ENCODE peak calls at places on chromosomes 3 and 15, in nine cellular contexts. One of them, this sample, is unnamed.

GRCh38 chr3:48431224-48432029 is 1.5 kb upstream of the PLXNB1 start:
- DNase-seq in upper lobe of right lung: no peak
- DNase-seq in naive thymus-derived CD4-positive, alpha-beta T cell: no peak
- DNase-seq in lung: no peak
- DNase-seq in PC-9: no peak
- DNase-seq in GM23248: no peak
- DNase-seq in PC-3: no peak
- DNase-seq in suprapubic skin: no peak
- DNase-seq in testis: no peak
- DNase-seq in this sample: peak; percentile 63

GRCh38 chr3:157427906-157428305 is 8.7 kb upstream of the PTX3 start:
- DNase-seq in upper lobe of right lung: no peak
- DNase-seq in naive thymus-derived CD4-positive, alpha-beta T cell: no peak
- DNase-seq in lung: no peak
- DNase-seq in PC-9: no peak
- DNase-seq in GM23248: no peak
- DNase-seq in PC-3: no peak
- DNase-seq in suprapubic skin: no peak
- DNase-seq in testis: no peak
- DNase-seq in this sample: no peak

GRCh38 chr3:192879346-192880031 is 38.2 kb downstream of the MB21D2 start:
- DNase-seq in upper lobe of right lung: no peak
- DNase-seq in naive thymus-derived CD4-positive, alpha-beta T cell: no peak
- DNase-seq in lung: no peak
- DNase-seq in PC-9: peak; percentile 92
- DNase-seq in GM23248: peak; percentile 96
- DNase-seq in PC-3: peak; percentile 99
- DNase-seq in suprapubic skin: no peak
- DNase-seq in testis: no peak
- DNase-seq in this sample: no peak

GRCh38 chr15:92869263-92869940 is 30.7 kb upstream of the CHD2 start:
- DNase-seq in upper lobe of right lung: no peak
- DNase-seq in naive thymus-derived CD4-positive, alpha-beta T cell: no peak
- DNase-seq in lung: no peak
- DNase-seq in PC-9: peak; percentile 41
- DNase-seq in GM23248: peak; percentile 66
- DNase-seq in PC-3: peak; percentile 88
- DNase-seq in suprapubic skin: no peak
- DNase-seq in testis: no peak
- DNase-seq in this sample: no peak

GRCh38 chr3:10782011-10782410 is 34.0 kb upstream of the SLC6A11 start:
- DNase-seq in upper lobe of right lung: no peak
- DNase-seq in naive thymus-derived CD4-positive, alpha-beta T cell: no peak
- DNase-seq in lung: no peak
- DNase-seq in PC-9: no peak
- DNase-seq in GM23248: no peak
- DNase-seq in PC-3: peak; percentile 87
- DNase-seq in suprapubic skin: no peak
- DNase-seq in testis: no peak
- DNase-seq in this sample: no peak

GRCh38 chr3:149245738-149246451 is 24.3 kb upstream of the CP start:
- DNase-seq in upper lobe of right lung: no peak
- DNase-seq in naive thymus-derived CD4-positive, alpha-beta T cell: no peak
- DNase-seq in lung: no peak
- DNase-seq in PC-9: no peak
- DNase-seq in GM23248: peak; percentile 86
- DNase-seq in PC-3: peak; percentile 86
- DNase-seq in suprapubic skin: no peak
- DNase-seq in testis: no peak
- DNase-seq in this sample: no peak

GRCh38 chr3:185729335-185729715 is 95.5 kb downstream of the IGF2BP2 start:
- DNase-seq in upper lobe of right lung: no peak
- DNase-seq in naive thymus-derived CD4-positive, alpha-beta T cell: no peak
- DNase-seq in lung: no peak
- DNase-seq in PC-9: no peak
- DNase-seq in GM23248: peak; percentile 91
- DNase-seq in PC-3: peak; percentile 96
- DNase-seq in suprapubic skin: no peak
- DNase-seq in testis: no peak
- DNase-seq in this sample: no peak

GRCh38 chr3:41267975-41268640 is 68.8 kb downstream of the CTNNB1 start:
- DNase-seq in upper lobe of right lung: no peak
- DNase-seq in naive thymus-derived CD4-positive, alpha-beta T cell: no peak
- DNase-seq in lung: no peak
- DNase-seq in PC-9: peak; percentile 70
- DNase-seq in GM23248: peak; percentile 98
- DNase-seq in PC-3: peak; percentile 99
- DNase-seq in suprapubic skin: no peak
- DNase-seq in testis: no peak
- DNase-seq in this sample: no peak

GRCh38 chr15:50862553-50862952 is 45.9 kb upstream of the AP4E1 start:
- DNase-seq in upper lobe of right lung: no peak
- DNase-seq in naive thymus-derived CD4-positive, alpha-beta T cell: no peak
- DNase-seq in lung: no peak
- DNase-seq in PC-9: no peak
- DNase-seq in GM23248: no peak
- DNase-seq in PC-3: no peak
- DNase-seq in suprapubic skin: no peak
- DNase-seq in testis: no peak
- DNase-seq in this sample: no peak
- H3K27ac ChIP-seq in upper lobe of right lung: no peak overlapping the region
- H3K27ac ChIP-seq in naive thymus-derived CD4-positive, alpha-beta T cell: no peak overlapping the region
- H3K27ac ChIP-seq in lung: no peak overlapping the region
- H3K27ac ChIP-seq in PC-9: no peak overlapping the region
- H3K27ac ChIP-seq in GM23248: no peak overlapping the region
- H3K27ac ChIP-seq in PC-3: no peak overlapping the region
- H3K27ac ChIP-seq in suprapubic skin: no peak overlapping the region
- H3K27ac ChIP-seq in testis: no peak overlapping the region
- H3K27ac ChIP-seq in this sample: no peak overlapping the region

GRCh38 chr3:161203485-161204098 is 17.5 kb upstream of the NMD3 start:
- DNase-seq in upper lobe of right lung: no peak
- DNase-seq in naive thymus-derived CD4-positive, alpha-beta T cell: no peak
- DNase-seq in lung: no peak
- DNase-seq in PC-9: no peak
- DNase-seq in GM23248: no peak
- DNase-seq in PC-3: no peak
- DNase-seq in suprapubic skin: no peak
- DNase-seq in testis: no peak
- DNase-seq in this sample: no peak

DNA sequence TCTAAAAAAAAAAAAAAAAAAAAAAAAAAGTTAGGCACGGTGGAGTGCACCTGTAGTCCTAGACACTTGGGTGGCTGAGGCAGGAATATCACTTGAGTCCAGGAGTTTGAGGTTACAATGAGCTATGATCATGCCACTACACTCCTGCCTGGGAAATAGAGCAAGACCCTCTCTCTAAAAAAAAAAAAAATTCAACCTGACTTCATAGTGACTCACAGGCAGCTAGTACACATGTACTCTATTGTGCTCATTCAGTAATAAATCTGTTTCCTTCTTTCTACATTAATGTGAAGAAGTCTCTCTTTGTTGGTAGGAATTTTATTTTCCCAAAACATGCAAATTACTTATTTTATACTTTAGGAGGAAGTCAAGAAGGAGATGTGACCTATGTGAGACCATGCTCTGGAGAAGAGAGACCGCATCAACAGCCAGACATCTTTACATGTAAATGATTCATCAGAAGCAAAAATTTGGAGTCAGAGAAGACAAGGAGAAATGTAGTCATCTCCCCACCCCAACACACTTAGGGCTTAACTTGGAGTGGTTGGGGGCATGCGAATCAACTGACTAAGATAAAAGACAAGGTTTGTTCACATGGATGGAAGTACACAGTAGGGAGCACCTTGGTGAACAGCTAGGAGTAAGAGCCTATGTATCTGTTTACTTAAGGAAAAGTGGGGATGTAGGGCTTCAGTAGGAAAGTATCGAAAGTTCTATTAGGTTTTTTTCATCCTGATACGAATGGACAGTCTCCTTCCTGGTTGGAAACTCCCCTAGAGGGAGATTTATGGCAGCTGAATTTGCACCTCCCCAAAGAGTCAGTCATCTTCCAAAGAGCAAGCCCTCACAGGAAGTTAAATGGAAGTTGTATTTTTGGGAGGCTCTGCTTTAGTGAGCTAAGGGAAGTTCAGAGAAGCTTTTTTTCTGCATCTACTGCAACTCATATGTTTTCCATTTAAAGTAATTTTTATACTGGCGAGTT is 23.0 kb upstream of the NMD3 start:
- DNase-seq in upper lobe of right lung: no peak
- DNase-seq in naive thymus-derived CD4-positive, alpha-beta T cell: no peak
- DNase-seq in lung: no peak
- DNase-seq in PC-9: no peak
- DNase-seq in GM23248: no peak
- DNase-seq in PC-3: peak; percentile 53
- DNase-seq in suprapubic skin: no peak
- DNase-seq in testis: no peak
- DNase-seq in this sample: no peak
- H3K27ac ChIP-seq in upper lobe of right lung: no peak overlapping the region
- H3K27ac ChIP-seq in naive thymus-derived CD4-positive, alpha-beta T cell: no peak overlapping the region
- H3K27ac ChIP-seq in lung: no peak overlapping the region
- H3K27ac ChIP-seq in PC-9: no peak overlapping the region
- H3K27ac ChIP-seq in GM23248: no peak overlapping the region
- H3K27ac ChIP-seq in PC-3: peak overlapping the region; percentile 45
- H3K27ac ChIP-seq in suprapubic skin: no peak overlapping the region
- H3K27ac ChIP-seq in testis: no peak overlapping the region
- H3K27ac ChIP-seq in this sample: no peak overlapping the region

GRCh38 chr3:128486692-128487537 is 6.1 kb downstream of the GATA2 start:
- DNase-seq in upper lobe of right lung: peak; percentile 64
- DNase-seq in naive thymus-derived CD4-positive, alpha-beta T cell: no peak
- DNase-seq in lung: no peak
- DNase-seq in PC-9: peak; percentile 45
- DNase-seq in GM23248: peak; percentile 83
- DNase-seq in PC-3: peak; percentile 33
- DNase-seq in suprapubic skin: no peak
- DNase-seq in testis: no peak
- DNase-seq in this sample: peak; percentile 82

GRCh38 chr3:128487538-128487812 is 5.5 kb downstream of the GATA2 start:
- DNase-seq in upper lobe of right lung: no peak
- DNase-seq in naive thymus-derived CD4-positive, alpha-beta T cell: no peak
- DNase-seq in lung: no peak
- DNase-seq in PC-9: no peak
- DNase-seq in GM23248: no peak
- DNase-seq in PC-3: no peak
- DNase-seq in suprapubic skin: no peak
- DNase-seq in testis: no peak
- DNase-seq in this sample: no peak

GRCh38 chr3:128488995-128489859 is 3.8 kb downstream of the GATA2 start:
- DNase-seq in upper lobe of right lung: peak; percentile 70
- DNase-seq in naive thymus-derived CD4-positive, alpha-beta T cell: no peak
- DNase-seq in lung: no peak
- DNase-seq in PC-9: peak; percentile 75
- DNase-seq in GM23248: peak; percentile 87
- DNase-seq in PC-3: peak; percentile 62
- DNase-seq in suprapubic skin: peak; percentile 71
- DNase-seq in testis: no peak
- DNase-seq in this sample: peak; percentile 88

GRCh38 chr3:128488636-128488994 is 4.4 kb downstream of the GATA2 start:
- DNase-seq in upper lobe of right lung: no peak
- DNase-seq in naive thymus-derived CD4-positive, alpha-beta T cell: no peak
- DNase-seq in lung: no peak
- DNase-seq in PC-9: no peak
- DNase-seq in GM23248: peak; percentile 48
- DNase-seq in PC-3: peak; percentile 42
- DNase-seq in suprapubic skin: no peak
- DNase-seq in testis: no peak
- DNase-seq in this sample: no peak

DNA sequence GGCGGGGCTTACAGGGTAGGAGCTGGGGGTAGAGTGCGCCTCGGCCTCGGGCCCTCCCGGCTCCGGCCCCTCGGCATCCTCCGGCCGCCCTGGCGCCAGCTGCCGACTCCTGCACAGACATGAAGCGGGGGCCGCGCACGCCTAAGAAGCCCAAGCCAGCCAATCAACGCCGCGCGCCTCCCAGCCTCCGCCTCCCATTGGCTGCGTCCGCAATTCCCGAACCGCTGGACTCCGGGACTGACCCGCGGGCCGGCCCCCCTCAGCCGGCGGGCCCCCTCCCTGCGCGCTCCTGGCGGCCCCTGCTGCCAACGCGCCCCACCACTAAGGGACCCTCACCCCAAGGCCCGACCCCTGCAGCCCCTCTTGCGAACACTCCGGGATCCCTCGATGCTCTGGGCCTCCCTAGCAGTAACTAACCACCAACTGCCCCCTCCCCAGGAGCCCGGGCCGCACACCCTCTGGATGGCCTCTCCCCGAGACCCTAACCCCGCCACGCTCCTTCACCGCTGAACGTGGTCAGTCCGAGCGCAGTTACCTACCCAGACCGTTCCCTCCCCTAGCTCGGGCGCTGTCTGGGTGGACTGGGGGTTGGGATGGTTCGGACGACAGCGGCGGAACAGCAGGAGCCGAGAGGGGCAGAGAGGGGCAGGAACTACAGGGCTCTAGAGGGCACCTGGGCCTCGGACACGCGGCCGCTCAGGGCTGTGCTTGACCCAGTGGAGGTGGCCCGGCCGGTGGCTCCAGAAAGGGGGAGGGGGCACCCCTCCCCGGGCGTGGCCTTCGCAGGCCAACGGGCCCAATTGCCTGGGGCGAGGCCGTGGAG is 5.0 kb downstream of the GATA2 start:
- DNase-seq in upper lobe of right lung: peak; percentile 83
- DNase-seq in naive thymus-derived CD4-positive, alpha-beta T cell: no peak
- DNase-seq in lung: peak; percentile 65
- DNase-seq in PC-9: peak; percentile 94
- DNase-seq in GM23248: peak; percentile 99
- DNase-seq in PC-3: peak; percentile 83
- DNase-seq in suprapubic skin: no peak
- DNase-seq in testis: peak; percentile 90
- DNase-seq in this sample: peak; percentile 95
- H3K27ac ChIP-seq in upper lobe of right lung: peak overlapping the region; percentile 85
- H3K27ac ChIP-seq in naive thymus-derived CD4-positive, alpha-beta T cell: no peak overlapping the region
- H3K27ac ChIP-seq in lung: peak overlapping the region; percentile 93
- H3K27ac ChIP-seq in PC-9: peak overlapping the region; percentile 7
- H3K27ac ChIP-seq in GM23248: peak overlapping the region; percentile 88
- H3K27ac ChIP-seq in PC-3: peak overlapping the region; percentile 60
- H3K27ac ChIP-seq in suprapubic skin: peak overlapping the region; percentile 72
- H3K27ac ChIP-seq in testis: peak overlapping the region; percentile 45
- H3K27ac ChIP-seq in this sample: peak overlapping the region; percentile 85

GRCh38 chr3:25679166-25679565 is 14.5 kb upstream of the TOP2B start:
- DNase-seq in upper lobe of right lung: no peak
- DNase-seq in naive thymus-derived CD4-positive, alpha-beta T cell: no peak
- DNase-seq in lung: no peak
- DNase-seq in PC-9: no peak
- DNase-seq in GM23248: no peak
- DNase-seq in PC-3: no peak
- DNase-seq in suprapubic skin: no peak
- DNase-seq in testis: no peak
- DNase-seq in this sample: no peak

GRCh38 chr3:25677121-25677520 is 12.4 kb upstream of the TOP2B start:
- DNase-seq in upper lobe of right lung: no peak
- DNase-seq in naive thymus-derived CD4-positive, alpha-beta T cell: no peak
- DNase-seq in lung: no peak
- DNase-seq in PC-9: no peak
- DNase-seq in GM23248: no peak
- DNase-seq in PC-3: no peak
- DNase-seq in suprapubic skin: no peak
- DNase-seq in testis: no peak
- DNase-seq in this sample: no peak

GRCh38 chr3:25678581-25678980 is 13.9 kb upstream of the TOP2B start:
- DNase-seq in upper lobe of right lung: no peak
- DNase-seq in naive thymus-derived CD4-positive, alpha-beta T cell: no peak
- DNase-seq in lung: no peak
- DNase-seq in PC-9: no peak
- DNase-seq in GM23248: no peak
- DNase-seq in PC-3: no peak
- DNase-seq in suprapubic skin: no peak
- DNase-seq in testis: no peak
- DNase-seq in this sample: no peak

GRCh38 chr3:25683410-25683809 is 18.7 kb upstream of the TOP2B start:
- DNase-seq in upper lobe of right lung: no peak
- DNase-seq in naive thymus-derived CD4-positive, alpha-beta T cell: no peak
- DNase-seq in lung: no peak
- DNase-seq in PC-9: no peak
- DNase-seq in GM23248: no peak
- DNase-seq in PC-3: no peak
- DNase-seq in suprapubic skin: no peak
- DNase-seq in testis: no peak
- DNase-seq in this sample: no peak

DNA sequence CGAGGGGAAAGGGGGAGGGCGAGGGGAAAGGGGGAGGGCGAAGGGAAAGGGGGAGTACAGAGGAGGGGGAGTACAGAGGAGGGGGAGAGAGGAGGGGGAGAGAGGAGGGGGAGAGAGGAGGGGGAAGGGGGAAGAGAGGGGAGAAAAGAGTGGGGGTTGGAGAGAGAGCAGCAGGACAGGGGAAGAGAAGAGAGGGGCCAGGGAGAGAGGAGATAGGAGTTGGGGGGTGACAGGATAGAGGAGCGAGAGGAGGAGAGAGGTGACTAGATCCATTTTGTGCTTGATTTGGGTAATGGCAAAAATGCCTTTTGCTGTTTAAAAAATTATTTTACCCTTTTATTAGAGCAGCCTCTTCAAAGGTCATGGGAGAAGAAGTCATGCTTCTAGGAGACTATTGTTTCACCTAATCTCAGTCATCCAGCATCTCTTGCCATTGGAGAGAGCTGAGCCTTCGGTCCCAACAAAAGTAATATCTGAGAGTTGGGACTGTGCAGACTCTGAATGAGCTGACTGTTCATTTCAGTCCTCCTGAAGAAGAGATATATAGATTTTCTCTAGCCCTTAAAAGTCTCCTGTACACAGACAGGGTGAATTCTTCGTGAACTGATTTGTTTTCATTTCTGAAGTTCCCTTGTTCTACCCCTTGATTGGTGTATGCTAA is 15.1 kb upstream of the TOP2B start:
- DNase-seq in upper lobe of right lung: no peak
- DNase-seq in naive thymus-derived CD4-positive, alpha-beta T cell: no peak
- DNase-seq in lung: no peak
- DNase-seq in PC-9: no peak
- DNase-seq in GM23248: no peak
- DNase-seq in PC-3: no peak
- DNase-seq in suprapubic skin: no peak
- DNase-seq in testis: no peak
- DNase-seq in this sample: no peak
- H3K27ac ChIP-seq in upper lobe of right lung: no peak overlapping the region
- H3K27ac ChIP-seq in naive thymus-derived CD4-positive, alpha-beta T cell: no peak overlapping the region
- H3K27ac ChIP-seq in lung: no peak overlapping the region
- H3K27ac ChIP-seq in PC-9: no peak overlapping the region
- H3K27ac ChIP-seq in GM23248: no peak overlapping the region
- H3K27ac ChIP-seq in PC-3: no peak overlapping the region
- H3K27ac ChIP-seq in suprapubic skin: no peak overlapping the region
- H3K27ac ChIP-seq in testis: no peak overlapping the region
- H3K27ac ChIP-seq in this sample: no peak overlapping the region